ENCODE peak calls at places on chromosome 10, in ten cellular contexts. X is transverse colon; V is occipital lobe; H is chondrocyte; L is stimulated activated CD8-positive, alpha-beta memory T cell treated with anti-CD3 and anti-CD28 coated beads, Interleukin-15, amount 100 ng/mL, for 1 hour; B is Peyer's patch; F is activated CD8-positive, alpha-beta memory T cell treated with anti-CD3 and anti-CD28 coated beads, Interleukin-2, amount 50 U/mL, for 4 hours; Y is kidney epithelial cell; T is NCI-H460; R is activated CD8-positive, alpha-beta T cell treated with anti-CD3 and anti-CD28 coated beads for 36 hours. O is an unnamed sample.

GRCh38 chr10:3923033-3923432 is 138.0 kb upstream of the KLF6 start:
- DNase-seq in Y (no peak), X (no peak), H (no peak), V (no peak), R (no peak), F (no peak), T (no peak), L (no peak), B (no peak), O (no peak)

GRCh38 chr10:51607436-51607835 is 92.0 kb downstream of the CSTF2T start:
- DNase-seq in F (no peak), R (no peak), Y (no peak), T (no peak), L (no peak), B (no peak), X (no peak), V (no peak), H (no peak), O (no peak)

GRCh38 chr10:134205-134742 is 981 bp upstream of the ZMYND11 start:
- DNase-seq in L (no peak), Y (no peak), X (no peak), T (no peak), H (no peak), R (peak), B (no peak), V (no peak), F (no peak), O (peak)

GRCh38 chr10:31700222-31700621 is 228.4 kb downstream of the ARHGAP12 start:
- DNase-seq in R (no peak), B (no peak), L (no peak), Y (no peak), T (no peak), X (no peak), F (no peak), H (no peak), V (no peak), O (no peak)

GRCh38 chr10:60203993-60204618 is 185.6 kb downstream of the ANK3 start:
- DNase-seq in R (no peak), T (peak), X (no peak), L (no peak), V (no peak), F (no peak), H (no peak), Y (no peak), B (no peak), O (no peak)

GRCh38 chr10:86258488-86258887 is 108.1 kb downstream of the GRID1 start:
- DNase-seq in Y (no peak), R (no peak), H (no peak), X (no peak), V (peak), B (no peak), T (no peak), L (no peak), F (no peak), O (no peak)

GRCh38 chr10:73248259-73248724 is 1.2 kb upstream of the DNAJC9 start:
- DNase-seq in R (no peak), X (no peak), Y (no peak), H (no peak), F (no peak), B (no peak), V (no peak), L (no peak), T (no peak), O (no peak)

GRCh38 chr10:14658331-14659122 is 116.2 kb downstream of the FAM107B start:
- DNase-seq in V (no peak), R (peak), H (no peak), L (no peak), Y (peak), T (peak), F (no peak), B (no peak), X (no peak), O (no peak)

GRCh38 chr10:60917331-60918280 is 26.4 kb downstream of the RHOBTB1 start:
- DNase-seq in X (no peak), R (no peak), F (no peak), B (no peak), V (no peak), T (no peak), L (no peak), H (no peak), Y (no peak), O (no peak)

GRCh38 chr10:33122014-33122788 is 164.2 kb upstream of the ITGB1 start:
- DNase-seq in T (no peak), R (no peak), L (no peak), H (peak), B (no peak), V (no peak), F (no peak), Y (no peak), X (no peak), O (no peak)

GRCh38 chr10:114172241-114172640 is 1.8 kb downstream of the CCDC186 start:
- DNase-seq in T (no peak), R (no peak), V (no peak), L (no peak), X (no peak), F (no peak), B (no peak), Y (no peak), H (no peak), O (no peak)

GRCh38 chr10:47175181-47176080 is 124.6 kb upstream of the GDF10 start:
- DNase-seq in X (no peak), L (no peak), V (no peak), H (no peak), Y (no peak), B (no peak), R (no peak), T (no peak), F (no peak), O (no peak)

GRCh38 chr10:4201866-4202825 is 417.1 kb upstream of the KLF6 start:
- DNase-seq in T (no peak), H (no peak), X (no peak), B (no peak), V (no peak), Y (no peak), F (no peak), L (no peak), R (no peak), O (no peak)

GRCh38 chr10:5484205-5484604 is 15.2 kb downstream of the CALML5 start:
- DNase-seq in F (no peak), R (no peak), B (no peak), L (no peak), V (no peak), T (no peak), X (no peak), H (no peak), Y (no peak), O (no peak)

GRCh38 chr10:132183046-132183445 is 3.7 kb upstream of the DPYSL4 start:
- DNase-seq in X (no peak), R (no peak), H (no peak), Y (no peak), B (no peak), V (no peak), F (no peak), L (no peak), T (no peak), O (no peak)

GRCh38 chr10:114706458-114707055 is 48.5 kb upstream of the ABLIM1 start:
- DNase-seq in R (no peak), X (no peak), F (no peak), Y (no peak), V (no peak), T (no peak), L (no peak), H (no peak), B (no peak), O (no peak)

GRCh38 chr10:122240401-122240800 is 30.7 kb upstream of the BTBD16 start:
- DNase-seq in R (no peak), Y (no peak), B (no peak), L (no peak), T (no peak), V (no peak), F (no peak), H (no peak), X (no peak), O (no peak)

GRCh38 chr10:11787846-11788245 is 35.3 kb upstream of the PROSER2 start:
- DNase-seq in R (no peak), L (no peak), H (no peak), Y (no peak), B (no peak), X (no peak), F (no peak), V (no peak), T (no peak), O (no peak)

GRCh38 chr10:63703113-63703670 is 182.0 kb downstream of the REEP3 start:
- DNase-seq in V (no peak), X (no peak), B (no peak), H (no peak), L (no peak), T (peak), F (no peak), Y (no peak), R (no peak), O (no peak)

GRCh38 chr10:112287844-112288243 is 4.6 kb downstream of the TECTB start:
- DNase-seq in F (no peak), R (no peak), L (no peak), Y (no peak), T (no peak), H (no peak), B (no peak), X (no peak), V (no peak), O (no peak)